ENCODE peak calls at places on chromosomes 13 and 19, in four cellular contexts. R, G, A and H are unnamed samples.

GRCh38 chr19:37227996-37228395 is 10.0 kb downstream of the ZNF383 start:
- DNase-seq in A (no peak), R (no peak), G (no peak), H (no peak)

GRCh38 chr19:18672606-18673337 is 10.7 kb upstream of the CRTC1 start:
- DNase-seq in R (no peak), G (no peak), A (no peak), H (no peak)

GRCh38 chr13:94112227-94112626 is 367.3 kb downstream of the DCT start:
- DNase-seq in R (no peak), G (no peak), A (peak), H (no peak)

GRCh38 chr13:34416833-34417425 is 525.1 kb upstream of the NBEA start:
- DNase-seq in G (no peak), A (no peak), R (no peak), H (no peak)

GRCh38 chr13:64753606-64754005 is 2476.5 kb downstream of the PCDH9 start:
- DNase-seq in G (no peak), A (no peak), R (no peak), H (no peak)

GRCh38 chr19:36051236-36051635 is 2.8 kb downstream of the THAP8 start:
- DNase-seq in R (no peak), G (no peak), A (peak), H (no peak)

GRCh38 chr19:3942790-3943409 is 10.0 kb downstream of the NMRK2 start:
- DNase-seq in R (no peak), A (no peak), G (no peak), H (no peak)

GRCh38 chr19:18063463-18063862 is 23.3 kb downstream of the IL12RB1 start:
- DNase-seq in R (no peak), A (peak), G (no peak), H (no peak)

GRCh38 chr13:67935655-67936054 is 705.5 kb upstream of the PCDH9 start:
- DNase-seq in G (no peak), R (no peak), A (no peak), H (no peak)

GRCh38 chr13:46469064-46469463 is 82.0 kb upstream of the RUBCNL start:
- DNase-seq in A (no peak), G (no peak), R (no peak), H (no peak)

GRCh38 chr19:6677924-6678689 is 8.1 kb upstream of the TNFSF14 start:
- DNase-seq in A (no peak), R (no peak), G (no peak), H (no peak)

GRCh38 chr13:51769455-51770127 is 34.4 kb downstream of the DHRS12 start:
- DNase-seq in A (no peak), G (no peak), R (no peak), H (no peak)

GRCh38 chr13:71672527-71672926 is 194.5 kb downstream of the DACH1 start:
- DNase-seq in G (no peak), R (no peak), A (no peak), H (no peak)

GRCh38 chr19:17889609-17890214 is 18.0 kb downstream of the SLC5A5 start:
- DNase-seq in A (peak), R (no peak), G (no peak), H (no peak)

GRCh38 chr13:27403252-27403678 is 21.2 kb upstream of the GTF3A start:
- DNase-seq in A (no peak), G (no peak), R (no peak), H (no peak)

GRCh38 chr19:50380767-50381166 is 3.4 kb upstream of the POLD1 start:
- DNase-seq in R (no peak), G (no peak), A (no peak), H (no peak)

GRCh38 chr13:20303636-20304035 is 71.5 kb upstream of the GJB6 start:
- DNase-seq in G (no peak), R (no peak), A (no peak), H (no peak)

GRCh38 chr13:19085258-19085657 is 96.4 kb downstream of the TUBA3C start:
- DNase-seq in A (no peak), G (no peak), R (no peak), H (no peak)

GRCh38 chr19:2867025-2867991 is at the start of gene ZNF556:
- DNase-seq in A (peak), R (no peak), G (no peak), H (peak)

GRCh38 chr13:87331178-87331577 is 340.0 kb upstream of the SLITRK5 start:
- DNase-seq in R (no peak), A (no peak), G (no peak), H (no peak)

GRCh38 chr13:51177188-51177587 is 45.0 kb upstream of the FAM124A start:
- DNase-seq in G (no peak), R (no peak), A (no peak), H (no peak)

GRCh38 chr19:12065100-12065538 is 588 bp downstream of the ZNF844 start:
- DNase-seq in G (no peak), R (no peak), A (no peak), H (no peak)

GRCh38 chr13:57633141-57633949 is 1.8 kb downstream of the PCDH17 start:
- DNase-seq in G (no peak), R (no peak), A (no peak), H (no peak)

GRCh38 chr13:59424661-59425060 is 739.1 kb downstream of the DIAPH3 start:
- DNase-seq in A (no peak), R (no peak), G (no peak), H (no peak)

GRCh38 chr19:33385956-33386355 is 12.4 kb downstream of the CEBPG start:
- DNase-seq in G (no peak), R (no peak), A (no peak), H (no peak)

GRCh38 chr13:96460571-96460970 is 370.7 kb downstream of the HS6ST3 start:
- DNase-seq in G (no peak), A (no peak), R (no peak), H (no peak)

GRCh38 chr13:113078895-113079720 is 26.5 kb upstream of the F7 start:
- DNase-seq in R (no peak), G (no peak), A (no peak), H (no peak)

GRCh38 chr13:27792393-27793218 is at the start of gene GSX1:
- DNase-seq in G (peak), R (peak), A (peak), H (no peak)

GRCh38 chr19:33649919-33650305 is 28.2 kb downstream of the CHST8 start:
- DNase-seq in A (no peak), R (no peak), G (no peak), H (no peak)

GRCh38 chr13:43196171-43196611 is 172.8 kb downstream of the DNAJC15 start:
- DNase-seq in A (no peak), G (no peak), R (no peak), H (no peak)

GRCh38 chr13:56700324-56700723 is 440.4 kb upstream of the PRR20A start:
- DNase-seq in R (no peak), G (no peak), A (no peak), H (no peak)

GRCh38 chr13:77359171-77359570 is 32.3 kb upstream of the MYCBP2 start:
- DNase-seq in R (no peak), G (no peak), A (no peak), H (no peak)

GRCh38 chr13:39811696-39812095 is 156.2 kb downstream of the COG6 start:
- DNase-seq in A (no peak), R (no peak), G (no peak), H (no peak)

GRCh38 chr19:19538077-19538764 is at the start of gene CILP2:
- DNase-seq in G (no peak), A (no peak), R (no peak), H (no peak)

GRCh38 chr19:8017808-8018207 is 12.4 kb upstream of the ELAVL1 start:
- DNase-seq in R (no peak), G (peak), A (peak), H (peak)

GRCh38 chr19:51476164-51476563 is 2.2 kb upstream of the CEACAM18 start:
- DNase-seq in A (no peak), R (no peak), G (no peak), H (no peak)

GRCh38 chr13:52085416-52085815 is 43.5 kb downstream of the NEK5 start:
- DNase-seq in R (no peak), G (no peak), A (no peak), H (no peak)

GRCh38 chr13:113741101-113741731 is 17.8 kb upstream of the TMEM255B start:
- DNase-seq in G (no peak), A (no peak), R (no peak), H (no peak)

GRCh38 chr13:111622051-111622531 is 301.6 kb downstream of the TEX29 start:
- DNase-seq in R (no peak), A (no peak), G (no peak), H (no peak)
- TF ChIP-seq TAF1 in R (no peak), A (no peak), G (no peak), H (no peak)

GRCh38 chr13:37752156-37752555 is 117.4 kb downstream of the TRPC4 start:
- DNase-seq in A (no peak), G (no peak), R (no peak), H (no peak)
- TF ChIP-seq TAF1 in A (no peak), G (no peak), R (no peak), H (no peak)

DNA sequence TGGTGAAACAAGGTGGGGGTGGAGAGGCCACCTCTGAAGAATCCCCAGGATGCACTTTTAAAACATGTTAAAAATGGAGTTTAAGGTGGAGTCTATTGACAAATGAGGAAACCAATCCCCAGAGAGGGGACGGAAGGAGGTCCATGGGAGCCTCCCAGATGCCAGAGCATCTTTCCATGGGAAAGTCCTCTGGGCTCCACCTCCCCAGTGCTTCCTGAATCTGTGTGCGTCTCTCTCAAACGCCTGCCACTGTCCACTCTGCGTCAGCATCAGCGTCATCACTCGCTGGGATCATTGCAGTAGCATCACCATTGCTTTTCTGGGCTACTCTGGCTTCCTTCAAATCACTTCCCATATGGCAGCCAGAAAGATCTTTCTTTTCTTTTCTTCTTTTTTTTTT is 6.2 kb downstream of the GPR4 start:
- DNase-seq in R (no peak), G (no peak), A (no peak), H (no peak)
- TF ChIP-seq TAF1 in R (no peak), G (no peak), A (no peak), H (no peak)

GRCh38 chr13:41670873-41671443 is 213.6 kb downstream of the RGCC start:
- DNase-seq in G (no peak), A (no peak), R (no peak), H (no peak)

GRCh38 chr13:41668130-41668757 is 210.9 kb downstream of the RGCC start:
- DNase-seq in A (peak), G (no peak), R (peak), H (peak)
- TF ChIP-seq TAF1 in A (no peak), G (no peak), R (no peak), H (no peak)

DNA sequence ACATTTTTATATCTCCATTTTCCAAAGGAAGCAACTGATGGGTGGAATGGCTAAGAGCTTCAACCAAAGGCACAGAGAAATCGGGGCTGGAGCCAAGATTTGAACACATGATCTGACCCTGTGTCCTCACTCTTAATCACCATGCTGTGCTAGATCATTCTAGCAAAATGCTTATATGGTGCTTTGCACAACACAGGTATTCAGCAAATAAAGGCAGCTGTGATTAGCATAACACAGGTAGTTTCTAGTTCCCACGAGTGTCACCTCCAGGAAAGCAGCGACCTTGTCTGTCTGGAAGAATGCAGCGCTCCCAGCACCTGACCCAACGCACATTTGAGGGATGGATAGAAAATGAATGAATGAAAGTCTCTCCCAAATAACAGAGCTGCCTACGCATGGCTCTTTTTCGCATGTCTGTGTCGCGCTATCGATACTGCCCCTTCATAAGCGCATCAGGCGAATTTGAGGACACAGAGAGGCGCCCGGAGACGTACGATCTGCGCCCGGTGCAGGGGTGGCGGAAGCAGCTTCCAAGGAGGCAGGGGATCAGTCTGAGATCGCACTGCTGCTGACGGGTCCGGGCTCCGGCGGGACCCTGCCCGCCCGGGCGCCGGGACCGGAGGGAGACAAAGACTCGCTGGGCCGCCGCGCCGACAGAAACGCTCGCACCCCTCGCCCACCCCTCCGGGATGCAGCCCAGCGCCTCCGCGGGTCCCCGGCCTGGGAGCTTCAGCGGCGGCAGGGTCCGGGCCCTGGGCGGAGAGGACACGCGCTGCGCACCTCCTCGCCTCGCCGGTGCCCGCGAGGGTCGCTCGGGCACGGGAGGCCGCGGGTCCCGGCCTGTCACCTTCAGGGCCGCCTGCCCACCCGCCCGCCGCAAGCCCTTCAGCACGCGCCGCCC is 609 bp downstream of the EPS15L1 start:
- DNase-seq in A (no peak), G (no peak), R (no peak), H (no peak)
- TF ChIP-seq TAF1 in A (no peak), G (no peak), R (peak), H (no peak)

GRCh38 chr19:10353793-10354391 is 14.5 kb upstream of the ICAM3 start:
- DNase-seq in A (no peak), R (peak), G (no peak), H (peak)
- TF ChIP-seq TAF1 in A (no peak), R (peak), G (no peak), H (no peak)

GRCh38 chr19:48465215-48465614 is 4.0 kb upstream of the CYTH2 start:
- DNase-seq in R (no peak), A (no peak), G (no peak), H (no peak)

GRCh38 chr19:48458016-48458415 is 2.6 kb downstream of the KCNJ14 start:
- DNase-seq in A (no peak), R (no peak), G (no peak), H (no peak)

GRCh38 chr19:48466571-48467325 is 2.4 kb upstream of the CYTH2 start:
- DNase-seq in R (no peak), G (no peak), A (no peak), H (no peak)

GRCh38 chr19:48461651-48461981 is 6.2 kb downstream of the KCNJ14 start:
- DNase-seq in A (no peak), R (no peak), G (no peak), H (no peak)

DNA sequence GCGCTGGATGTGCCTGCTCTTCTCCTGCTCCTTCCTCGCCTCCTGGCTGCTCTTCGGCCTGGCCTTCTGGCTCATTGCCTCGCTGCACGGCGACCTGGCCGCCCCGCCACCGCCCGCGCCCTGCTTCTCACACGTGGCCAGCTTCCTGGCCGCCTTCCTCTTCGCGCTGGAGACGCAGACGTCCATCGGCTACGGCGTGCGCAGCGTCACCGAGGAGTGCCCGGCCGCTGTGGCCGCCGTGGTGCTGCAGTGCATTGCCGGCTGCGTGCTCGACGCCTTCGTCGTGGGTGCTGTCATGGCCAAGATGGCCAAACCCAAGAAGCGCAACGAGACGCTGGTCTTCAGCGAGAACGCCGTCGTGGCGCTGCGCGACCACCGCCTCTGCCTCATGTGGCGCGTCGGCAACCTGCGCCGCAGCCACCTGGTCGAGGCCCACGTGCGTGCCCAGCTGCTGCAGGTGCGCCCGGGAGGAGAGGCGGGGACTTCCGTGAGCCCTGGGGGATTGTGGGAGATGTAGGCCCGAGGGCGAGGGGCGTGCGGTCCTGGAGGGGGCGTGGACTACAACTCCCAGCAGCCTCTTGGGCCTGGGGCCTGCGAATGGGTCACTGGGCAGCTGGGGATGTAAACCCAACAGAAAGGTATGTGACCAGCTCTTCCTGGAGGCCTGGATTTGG is 6.7 kb downstream of the KCNJ14 start:
- DNase-seq in A (no peak), R (peak), G (no peak), H (no peak)
- TF ChIP-seq TAF1 in A (no peak), R (no peak), G (no peak), H (no peak)

DNA sequence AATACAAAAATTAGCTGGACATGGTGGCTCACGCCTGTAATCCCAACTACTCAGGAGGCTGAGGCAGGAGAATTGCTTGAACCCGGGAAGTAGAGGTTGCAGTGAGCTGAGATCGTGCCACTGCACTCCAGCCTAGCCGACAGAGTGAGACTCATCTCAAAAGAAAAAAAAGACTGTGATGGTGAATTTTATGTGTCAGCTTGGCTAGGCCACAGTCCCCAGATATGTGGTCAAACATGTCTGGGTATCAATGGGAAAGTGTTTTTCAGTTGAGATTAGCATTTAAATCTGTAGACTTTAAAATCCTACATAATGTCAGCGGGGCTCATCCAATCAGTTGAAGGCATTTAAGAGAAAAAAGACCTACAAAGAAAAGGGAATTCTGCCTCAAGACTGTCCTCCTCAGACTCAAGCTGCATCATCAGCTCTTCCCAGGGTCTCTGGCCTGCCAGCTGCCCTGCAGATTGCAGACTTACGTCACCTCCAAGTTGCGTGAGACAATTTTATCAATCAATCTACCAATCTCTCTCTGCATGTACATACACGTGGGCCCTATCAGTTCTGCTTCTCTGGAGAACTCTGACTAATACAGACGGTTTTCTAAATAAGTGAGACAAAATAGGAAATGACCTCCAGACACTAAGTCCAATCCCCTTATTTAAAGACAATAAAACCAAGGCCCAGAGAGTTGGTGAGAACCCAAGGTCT is 99.3 kb downstream of the ABCC4 start:
- DNase-seq in R (no peak), A (no peak), G (no peak), H (no peak)
- TF ChIP-seq TAF1 in R (no peak), A (no peak), G (no peak), H (no peak)

DNA sequence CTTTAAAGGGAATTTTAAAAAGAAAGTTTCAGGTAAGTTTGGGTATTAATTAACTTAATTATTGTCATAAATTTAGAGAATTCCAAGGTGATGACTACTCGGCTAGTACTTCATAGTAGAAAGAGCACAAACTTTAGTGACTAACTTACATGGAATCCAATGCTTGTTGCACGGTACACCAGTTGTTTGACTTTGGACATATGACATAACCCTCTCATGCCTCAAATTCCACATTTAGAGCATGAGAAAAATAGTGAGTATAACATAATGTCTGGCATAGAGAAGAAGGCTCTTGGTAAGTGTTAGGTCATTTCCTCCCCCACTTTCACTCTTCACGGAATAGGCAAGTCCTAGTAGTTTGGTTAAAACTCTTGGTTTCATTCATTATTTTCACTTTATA is 1249.4 kb upstream of the SLC10A2 start:
- DNase-seq in R (no peak), A (peak), G (no peak), H (no peak)
- TF ChIP-seq TAF1 in R (no peak), A (no peak), G (no peak), H (no peak)